ENCODE peak calls at places on chromosomes 1 and 21, in five cellular contexts. V, Z, W, A and C are unnamed samples.

GRCh38 chr1:221877365-221877764 is 135.5 kb upstream of the DUSP10 start:
- DNase-seq in W (no peak), Z (no peak), A (no peak), V (no peak), C (no peak)

GRCh38 chr1:201370500-201370899 is 7.0 kb downstream of the TNNT2 start:
- DNase-seq in Z (no peak), V (no peak), A (no peak), W (no peak), C (no peak)

GRCh38 chr1:117932576-117932975 is 3.0 kb downstream of the WDR3 start:
- DNase-seq in Z (no peak), A (no peak), V (no peak), W (no peak), C (no peak)

GRCh38 chr1:36484099-36484498 is 1.4 kb upstream of the CSF3R start:
- DNase-seq in V (no peak), A (no peak), W (no peak), Z (no peak), C (no peak)

GRCh38 chr1:20589331-20590312 is 725 bp downstream of the CDA start:
- DNase-seq in V (no peak), A (peak; percentile 70), W (peak; percentile 82), Z (peak; percentile 89), C (no peak)

GRCh38 chr1:161367684-161368398 is at the start of gene CFAP126:
- DNase-seq in Z (peak; percentile 70), W (no peak), A (peak; percentile 41), V (peak; percentile 50), C (peak; percentile 60)

GRCh38 chr1:24704411-24705259 is 40.6 kb upstream of the CLIC4 start:
- DNase-seq in V (no peak), Z (peak; percentile 93), W (no peak), A (no peak), C (peak; percentile 90)

GRCh38 chr1:27001570-27002360 is 8.3 kb downstream of the TRNP1 start:
- DNase-seq in Z (no peak), A (peak; percentile 58), W (no peak), V (peak; percentile 27), C (no peak)

GRCh38 chr1:6785721-6786505 is 659 bp downstream of the CAMTA1 start:
- DNase-seq in A (peak; percentile 63), W (peak; percentile 56), Z (peak; percentile 15), V (peak; percentile 70), C (peak; percentile 31)

GRCh38 chr1:51303751-51304196 is 26.6 kb downstream of the TTC39A start:
- DNase-seq in Z (peak; percentile 66), A (no peak), W (no peak), V (peak; percentile 17), C (peak; percentile 50)

GRCh38 chr21:15749868-15750174 is 20.0 kb downstream of the USP25 start:
- DNase-seq in Z (peak; percentile 18), W (no peak), V (no peak), A (no peak), C (no peak)

GRCh38 chr1:37699147-37699546 is 6.8 kb downstream of the CDCA8 start:
- DNase-seq in Z (no peak), A (no peak), W (no peak), V (no peak), C (no peak)

GRCh38 chr1:51520700-51521248 is 1.7 kb upstream of the EPS15 start:
- DNase-seq in W (no peak), V (no peak), Z (no peak), A (no peak), C (no peak)

GRCh38 chr1:101005871-101006270 is 19.7 kb downstream of the DPH5 start:
- DNase-seq in V (no peak), W (no peak), A (no peak), Z (peak; percentile 10), C (no peak)

GRCh38 chr21:25573409-25574206 is 33.7 kb downstream of the MRPL39 start:
- DNase-seq in V (peak; percentile 85), W (no peak), A (no peak), Z (peak; percentile 99), C (peak; percentile 62)

GRCh38 chr21:29302340-29302991 is 3.7 kb downstream of the BACH1 start:
- DNase-seq in Z (peak; percentile 34), A (no peak), V (no peak), W (no peak), C (no peak)

GRCh38 chr1:111990878-111991760 is 1.7 kb upstream of the KCND3 start:
- DNase-seq in V (peak; percentile 58), A (peak; percentile 70), Z (no peak), W (peak; percentile 76), C (no peak)

GRCh38 chr1:180182721-180183311 is 28.1 kb downstream of the QSOX1 start:
- DNase-seq in V (no peak), W (no peak), Z (no peak), A (no peak), C (no peak)

GRCh38 chr1:6245869-6246496 is 2.0 kb downstream of the HES3 start:
- DNase-seq in Z (no peak), A (no peak), W (no peak), V (peak; percentile 30), C (no peak)

GRCh38 chr1:116693759-116694482 is 26.4 kb upstream of the IGSF3 start:
- DNase-seq in A (no peak), W (no peak), V (peak; percentile 50), Z (no peak), C (no peak)

GRCh38 chr1:119768778-119769177 is at the start of gene HMGCS2:
- DNase-seq in Z (no peak), A (no peak), W (no peak), V (no peak), C (no peak)

GRCh38 chr1:55751776-55752175 is 536.6 kb upstream of the USP24 start:
- DNase-seq in W (no peak), A (no peak), Z (peak; percentile 16), V (no peak), C (no peak)

GRCh38 chr1:64187646-64188045 is 15.8 kb upstream of the UBE2U start:
- DNase-seq in A (no peak), Z (no peak), W (no peak), V (no peak), C (no peak)

GRCh38 chr1:118947790-118948189 is 40.4 kb downstream of the TBX15 start:
- DNase-seq in A (no peak), V (no peak), W (no peak), Z (peak; percentile 46), C (peak; percentile 72)

GRCh38 chr1:43853161-43853921 is 80.3 kb upstream of the ARTN start:
- DNase-seq in A (peak; percentile 55), V (no peak), W (no peak), Z (peak; percentile 79), C (peak; percentile 46)

GRCh38 chr1:82090104-82090503 is 289.4 kb downstream of the ADGRL2 start:
- DNase-seq in W (no peak), V (peak; percentile 44), Z (no peak), A (no peak), C (no peak)

GRCh38 chr1:62237361-62237760 is 42.7 kb downstream of the L1TD1 start:
- DNase-seq in V (no peak), Z (no peak), A (no peak), W (no peak), C (no peak)

GRCh38 chr1:23695667-23696066 is 4.1 kb downstream of the RPL11 start:
- DNase-seq in Z (no peak), V (no peak), W (no peak), A (no peak), C (no peak)
- H3K4me1 ChIP-seq in Z (peaks cover 10% of the 10 kb centered on the region), V (peaks cover 67% of the 10 kb centered on the region), W (peaks cover 8% of the 10 kb centered on the region), A (peaks cover 30% of the 10 kb centered on the region), C (peaks cover 15% of the 10 kb centered on the region)

GRCh38 chr21:41781047-41781405 is 14.2 kb upstream of the RIPK4 start:
- DNase-seq in Z (no peak), V (no peak), A (no peak), W (no peak), C (no peak)

GRCh38 chr21:41778974-41779600 is 12.2 kb upstream of the RIPK4 start:
- DNase-seq in V (no peak), A (no peak), Z (no peak), W (no peak), C (no peak)

GRCh38 chr21:41779659-41780058 is 12.8 kb upstream of the RIPK4 start:
- DNase-seq in V (no peak), W (no peak), A (no peak), Z (no peak), C (no peak)

GRCh38 chr21:41777934-41778815 is 11.3 kb upstream of the RIPK4 start:
- DNase-seq in Z (peak; percentile 69), A (peak; percentile 77), W (peak; percentile 85), V (peak; percentile 97), C (peak; percentile 67)

DNA sequence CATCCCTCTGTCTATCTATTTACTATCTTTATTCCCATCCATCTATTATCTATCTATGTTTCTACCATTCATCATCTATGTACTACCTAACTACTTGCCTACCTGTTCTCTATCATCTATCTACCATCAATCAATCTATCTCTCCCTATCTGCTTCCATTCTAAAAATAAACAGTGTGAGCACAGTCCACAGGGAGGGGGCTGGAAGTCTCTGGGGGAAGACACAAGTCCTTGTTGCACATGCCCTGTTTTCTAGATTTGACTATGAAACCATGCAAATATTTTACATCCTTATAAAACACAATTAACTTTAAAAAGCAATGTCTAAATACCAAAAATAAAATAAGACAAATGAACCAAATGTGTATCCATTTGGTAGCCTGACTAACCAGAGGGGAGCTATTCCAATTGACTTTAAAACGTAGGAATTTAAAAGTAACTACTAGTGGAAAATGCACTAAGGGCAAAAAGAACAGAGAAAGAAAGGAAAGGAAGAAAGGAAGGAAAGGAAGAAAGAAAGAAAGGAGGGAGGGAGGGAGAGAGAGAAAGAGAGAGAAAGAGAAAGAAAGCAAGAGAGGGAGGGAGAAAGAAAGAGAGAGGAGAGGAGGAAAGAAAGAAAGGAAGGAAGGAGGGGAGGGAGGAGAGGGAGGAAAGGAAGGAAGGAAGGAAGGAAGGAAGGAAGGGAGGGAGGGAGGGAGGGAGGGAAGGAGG is 13.6 kb upstream of the RIPK4 start:
- DNase-seq in Z (no peak), W (no peak), V (no peak), A (no peak), C (no peak)
- H3K4me3 ChIP-seq in Z (no peak overlapping the region), W (no peak overlapping the region), V (no peak overlapping the region), A (no peak overlapping the region), C (no peak overlapping the region)

DNA sequence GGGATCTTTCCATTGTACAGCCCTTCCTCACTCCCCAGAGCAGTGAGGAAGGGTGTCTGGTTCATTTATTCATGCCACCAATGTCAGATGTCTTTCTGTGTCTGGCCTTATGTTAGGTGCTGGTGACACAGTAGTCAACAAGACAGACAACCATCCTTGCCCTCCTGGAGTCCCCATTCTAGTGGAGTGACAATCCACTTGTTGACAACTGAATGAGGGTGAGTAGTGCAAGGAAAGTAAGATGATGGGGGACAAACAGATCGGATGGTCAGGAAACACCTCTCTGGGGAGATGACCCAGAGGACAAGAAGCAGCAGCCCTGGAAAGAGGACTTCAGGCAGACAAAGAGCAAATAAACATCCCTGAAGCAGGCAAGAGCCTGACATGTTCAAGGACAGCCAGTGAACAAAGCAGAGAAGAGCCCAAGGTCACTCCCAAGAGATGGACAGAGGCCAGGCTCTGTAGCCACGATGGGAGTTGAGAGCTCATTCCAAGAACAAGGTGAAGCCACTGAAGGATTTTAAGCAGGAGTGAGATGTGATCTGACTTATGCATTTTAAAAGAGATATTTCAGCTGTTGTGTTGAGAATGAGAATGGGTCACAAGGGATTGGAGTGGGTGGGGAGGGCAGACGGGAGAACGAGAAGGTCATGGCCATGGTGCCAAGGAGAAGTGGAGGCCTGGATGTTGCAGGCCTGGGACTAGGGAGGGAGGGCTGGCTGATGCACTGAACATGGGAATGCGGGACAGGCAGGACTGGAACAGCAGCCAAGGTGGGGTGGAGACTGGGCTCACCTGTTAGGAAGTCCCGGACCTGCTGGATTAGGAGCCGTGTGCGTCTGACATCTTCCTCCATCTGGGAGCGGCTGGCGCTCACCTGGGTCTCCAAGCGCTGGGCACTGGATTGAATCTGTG is 30.2 kb downstream of the LAMB3 start:
- DNase-seq in V (no peak), Z (no peak), W (no peak), A (no peak), C (no peak)
- H3K4me1 ChIP-seq in V (peaks cover 12% of the 10 kb centered on the region), Z (no peaks in the 10 kb centered on the region), W (no peaks in the 10 kb centered on the region), A (peaks cover 44% of the 10 kb centered on the region), C (no peaks in the 10 kb centered on the region)

GRCh38 chr1:214106375-214106774 is 118.6 kb downstream of the PROX1 start:
- DNase-seq in W (no peak), A (no peak), Z (peak; percentile 15), V (peak; percentile 26), C (no peak)
- H3K4me3 ChIP-seq in W (no peak overlapping the region), A (no peak overlapping the region), Z (no peak overlapping the region), V (no peak overlapping the region), C (no peak overlapping the region)